ENCODE peak calls at places on chromosome 14, in nine cellular contexts. D is neural progenitor cell; P is tibial artery; Y is esophagus muscularis mucosa; U is heart right ventricle; M is left lung; C is CD4-positive, CD25-positive, alpha-beta regulatory T cell; E is ascending aorta; R is sigmoid colon. V is an unnamed sample.

GRCh38 chr14:73751157-73751691 is 37.0 kb upstream of the PNMA1 start:
- DNase-seq in D (no peak), P (no peak), Y (no peak), U (no peak), M (no peak), C (no peak), E (no peak), R (peak; percentile 69), V (no peak)

GRCh38 chr14:53792909-53793308 is 163.7 kb downstream of the BMP4 start:
- DNase-seq in D (peak; percentile 8), P (no peak), Y (no peak), U (no peak), M (no peak), C (no peak), E (no peak), R (no peak), V (no peak)

GRCh38 chr14:36818794-36819384 is 157.2 kb downstream of the PAX9 start:
- DNase-seq in D (peak; percentile 25), P (no peak), Y (no peak), U (no peak), M (no peak), C (no peak), E (no peak), R (no peak), V (no peak)

GRCh38 chr14:105165134-105165704 is 3.4 kb downstream of the JAG2 start:
- DNase-seq in D (no peak), P (no peak), Y (no peak), U (no peak), M (no peak), C (no peak), E (no peak), R (no peak), V (no peak)

GRCh38 chr14:69547701-69548348 is 26.8 kb downstream of the CCDC177 start:
- DNase-seq in D (peak; percentile 87), P (no peak), Y (no peak), U (no peak), M (peak; percentile 82), C (no peak), E (no peak), R (no peak), V (no peak)

GRCh38 chr14:100776681-100777365 is 49.1 kb upstream of the MEG3 start:
- DNase-seq in D (no peak), P (no peak), Y (no peak), U (no peak), M (no peak), C (no peak), E (peak; percentile 28), R (peak; percentile 53), V (no peak)

GRCh38 chr14:104117341-104118005 is 20.9 kb upstream of the KIF26A start:
- DNase-seq in D (peak; percentile 44), P (no peak), Y (no peak), U (peak; percentile 9), M (peak; percentile 77), C (no peak), E (peak; percentile 34), R (no peak), V (no peak)

GRCh38 chr14:64193821-64194220 is 100.3 kb downstream of the ESR2 start:
- DNase-seq in D (no peak), P (no peak), Y (no peak), U (no peak), M (no peak), C (no peak), E (no peak), R (no peak), V (no peak)

GRCh38 chr14:53027562-53027961 is 76.7 kb upstream of the FERMT2 start:
- DNase-seq in D (no peak), P (no peak), Y (no peak), U (no peak), M (no peak), C (peak; percentile 81), E (no peak), R (no peak), V (no peak)

GRCh38 chr14:72894623-72895378 is 900 bp upstream of the DPF3 start:
- DNase-seq in D (peak; percentile 59), P (no peak), Y (no peak), U (peak; percentile 21), M (no peak), C (no peak), E (no peak), R (no peak), V (no peak)

GRCh38 chr14:100031506-100032281 is 33.5 kb upstream of the EVL start:
- DNase-seq in D (no peak), P (peak; percentile 70), Y (no peak), U (no peak), M (no peak), C (no peak), E (peak; percentile 85), R (peak; percentile 80), V (no peak)

GRCh38 chr14:64504897-64505771 is 564 bp downstream of the ZBTB1 start:
- DNase-seq in D (peak; percentile 94), P (peak; percentile 91), Y (peak; percentile 96), U (peak; percentile 89), M (peak; percentile 96), C (peak; percentile 91), E (peak; percentile 95), R (peak; percentile 96), V (peak; percentile 79)

GRCh38 chr14:64502476-64503183 is 1.0 kb downstream of the ZBTB25 start:
- DNase-seq in D (peak; percentile 44), P (no peak), Y (no peak), U (no peak), M (no peak), C (peak; percentile 63), E (no peak), R (peak; percentile 69), V (no peak)

GRCh38 chr14:37924622-37925021 is 283.1 kb upstream of the SSTR1 start:
- DNase-seq in D (no peak), P (no peak), Y (no peak), U (no peak), M (no peak), C (no peak), E (no peak), R (no peak), V (no peak)
- H3K27ac ChIP-seq in D (no peak overlapping the region), P (no peak overlapping the region), Y (no peak overlapping the region), U (no peak overlapping the region), M (no peak overlapping the region), C (no peak overlapping the region), E (no peak overlapping the region), R (no peak overlapping the region), V (no peak overlapping the region)

GRCh38 chr14:58571256-58571655 is 66.5 kb upstream of the DACT1 start:
- DNase-seq in D (no peak), P (no peak), Y (no peak), U (no peak), M (no peak), C (no peak), E (no peak), R (no peak), V (no peak)
- H3K4me3 ChIP-seq in D (no peak overlapping the region), P (no peak overlapping the region), Y (no peak overlapping the region), U (no peak overlapping the region), M (no peak overlapping the region), C (no peak overlapping the region), E (no peak overlapping the region), R (no peak overlapping the region), V (no peak overlapping the region)

GRCh38 chr14:49962616-49963015 is 69.7 kb downstream of the ARF6 start:
- DNase-seq in D (no peak), P (no peak), Y (no peak), U (no peak), M (no peak), C (peak; percentile 67), E (no peak), R (no peak), V (no peak)
- H3K27ac ChIP-seq in D (no peak overlapping the region), P (no peak overlapping the region), Y (no peak overlapping the region), U (no peak overlapping the region), M (peak overlapping the region; percentile 46), C (no peak overlapping the region), E (no peak overlapping the region), R (no peak overlapping the region), V (no peak overlapping the region)

GRCh38 chr14:34243401-34243800 is 218.6 kb downstream of the SPTSSA start:
- DNase-seq in D (no peak), P (no peak), Y (peak; percentile 12), U (no peak), M (no peak), C (no peak), E (no peak), R (no peak), V (no peak)
- H3K4me3 ChIP-seq in D (no peak overlapping the region), P (no peak overlapping the region), Y (no peak overlapping the region), U (no peak overlapping the region), M (no peak overlapping the region), C (no peak overlapping the region), E (no peak overlapping the region), R (no peak overlapping the region), V (no peak overlapping the region)

GRCh38 chr14:68297011-68297410 is 477.4 kb downstream of the RAD51B start:
- DNase-seq in D (no peak), P (no peak), Y (no peak), U (no peak), M (no peak), C (no peak), E (no peak), R (no peak), V (no peak)
- H3K27ac ChIP-seq in D (no peak overlapping the region), P (peak overlapping the region; percentile 54), Y (no peak overlapping the region), U (no peak overlapping the region), M (no peak overlapping the region), C (no peak overlapping the region), E (no peak overlapping the region), R (peak overlapping the region; percentile 20), V (no peak overlapping the region)

GRCh38 chr14:70644016-70644415 is 2.3 kb downstream of the TTC9 start:
- DNase-seq in D (no peak), P (no peak), Y (peak; percentile 31), U (no peak), M (no peak), C (no peak), E (no peak), R (no peak), V (no peak)
- H3K4me3 ChIP-seq in D (no peak overlapping the region), P (no peak overlapping the region), Y (no peak overlapping the region), U (no peak overlapping the region), M (no peak overlapping the region), C (peak overlapping the region; percentile 90), E (no peak overlapping the region), R (no peak overlapping the region), V (peak overlapping the region; percentile 90)

GRCh38 chr14:32453857-32454810 is 125.0 kb downstream of the AKAP6 start:
- DNase-seq in D (no peak), P (no peak), Y (no peak), U (no peak), M (no peak), C (no peak), E (no peak), R (peak; percentile 71), V (no peak)
- H3K27ac ChIP-seq in D (no peak overlapping the region), P (peak overlapping the region; percentile 38), Y (no peak overlapping the region), U (peak overlapping the region; percentile 63), M (no peak overlapping the region), C (no peak overlapping the region), E (no peak overlapping the region), R (peak overlapping the region; percentile 88), V (no peak overlapping the region)